ENCODE peak calls at places on chromosomes 5 and 9, in four cellular contexts. R is adrenal gland; G is stimulated activated naive CD4-positive, alpha-beta T cell; U is activated naive CD4-positive, alpha-beta T cell treated with anti-CD3 and anti-CD28 coated beads, Interleukin-2, amount 50 U/mL, for 16 hours. N is an unnamed sample.

GRCh38 chr5:107704686-107705389 is 34.1 kb upstream of the EFNA5 start:
- DNase-seq in R (no peak), U (no peak), G (no peak), N (no peak)

GRCh38 chr9:126507318-126508109 is 106.2 kb upstream of the LMX1B start:
- DNase-seq in U (no peak), R (no peak), G (no peak), N (no peak)

GRCh38 chr5:130724658-130725057 is 440.4 kb downstream of the HINT1 start:
- DNase-seq in U (no peak), G (no peak), R (no peak), N (no peak)

GRCh38 chr5:170854550-170854949 is 7.3 kb upstream of the RANBP17 start:
- DNase-seq in R (no peak), G (no peak), U (no peak), N (no peak)

GRCh38 chr9:134453776-134454175 is 127.5 kb downstream of the RXRA start:
- DNase-seq in R (no peak), G (no peak), U (no peak), N (no peak)

GRCh38 chr5:176152191-176152932 is 85.9 kb upstream of the SIMC1 start:
- DNase-seq in R (no peak), U (no peak), G (no peak), N (no peak)

GRCh38 chr5:74570250-74570649 is 70.3 kb downstream of the ENC1 start:
- DNase-seq in R (no peak), G (no peak), U (no peak), N (no peak)

GRCh38 chr9:81032030-81032572 is 657.2 kb downstream of the TLE1 start:
- DNase-seq in R (peak), U (no peak), G (no peak), N (no peak)

GRCh38 chr5:95771109-95771708 is 40.1 kb downstream of the RHOBTB3 start:
- DNase-seq in R (peak), U (no peak), G (no peak), N (no peak)

GRCh38 chr5:96330532-96331140 is 102.4 kb downstream of the PCSK1 start:
- DNase-seq in U (no peak), G (no peak), R (no peak), N (no peak)

GRCh38 chr9:92095236-92095635 is 20.0 kb downstream of the SPTLC1 start:
- DNase-seq in R (no peak), U (no peak), G (no peak), N (no peak)

GRCh38 chr5:73446631-73447233 is 1.8 kb downstream of the FOXD1 start:
- DNase-seq in U (no peak), R (no peak), G (no peak), N (no peak)

GRCh38 chr5:135013947-135014570 is 20.0 kb downstream of the PITX1 start:
- DNase-seq in G (no peak), R (no peak), U (peak), N (no peak)

GRCh38 chr5:39260095-39260494 is 40.7 kb upstream of the FYB1 start:
- DNase-seq in R (no peak), G (no peak), U (no peak), N (no peak)

GRCh38 chr9:78612089-78612488 is 315.2 kb downstream of the PSAT1 start:
- DNase-seq in G (no peak), U (no peak), R (no peak), N (no peak)

GRCh38 chr5:169100735-169101075 is 200.2 kb downstream of the SLIT3 start:
- DNase-seq in U (no peak), R (no peak), G (no peak), N (no peak)

GRCh38 chr5:65262094-65262493 is 219.6 kb downstream of the ADAMTS6 start:
- DNase-seq in U (no peak), G (no peak), R (peak), N (no peak)

GRCh38 chr5:142445266-142445665 is 120.4 kb upstream of the SPRY4 start:
- DNase-seq in G (no peak), R (no peak), U (no peak), N (no peak)

GRCh38 chr9:108057421-108058136 is 568.0 kb upstream of the KLF4 start:
- DNase-seq in G (no peak), R (peak), U (no peak), N (no peak)

GRCh38 chr5:173968154-173968553 is 20.8 kb upstream of the C5orf47 start:
- DNase-seq in G (no peak), R (no peak), U (no peak), N (no peak)

GRCh38 chr5:178472138-178472537 is 118.1 kb downstream of the COL23A1 start:
- DNase-seq in R (no peak), G (no peak), U (no peak), N (no peak)

GRCh38 chr9:77907581-77907980 is 124.0 kb downstream of the GNAQ start:
- DNase-seq in G (no peak), R (no peak), U (no peak), N (no peak)

GRCh38 chr9:20242767-20243166 is 379.5 kb downstream of the MLLT3 start:
- DNase-seq in G (peak), U (peak), R (no peak), N (no peak)

GRCh38 chr5:168209987-168210386 is 81.5 kb upstream of the WWC1 start:
- DNase-seq in U (no peak), G (no peak), R (no peak), N (no peak)

GRCh38 chr5:154418344-154418820 is 27.4 kb upstream of the SAP30L start:
- DNase-seq in G (no peak), R (peak), U (no peak), N (no peak)

GRCh38 chr5:56357426-56357825 is 124.3 kb upstream of the ANKRD55 start:
- DNase-seq in G (no peak), R (no peak), U (no peak), N (no peak)

GRCh38 chr9:107739601-107740082 is 250.1 kb upstream of the KLF4 start:
- DNase-seq in U (no peak), R (peak), G (no peak), N (no peak)

GRCh38 chr9:70073193-70073592 is 29.5 kb downstream of the MAMDC2 start:
- DNase-seq in G (no peak), U (no peak), R (no peak), N (no peak)

GRCh38 chr5:2522372-2522771 is 229.1 kb downstream of the IRX2 start:
- DNase-seq in G (no peak), U (no peak), R (no peak), N (no peak)

GRCh38 chr9:112925058-112925641 is 34.5 kb upstream of the SLC46A2 start:
- DNase-seq in R (no peak), U (no peak), G (no peak), N (no peak)

GRCh38 chr9:94864862-94865435 is 138.4 kb downstream of the AOPEP start:
- DNase-seq in G (no peak), R (no peak), U (no peak), N (no peak)

GRCh38 chr5:145978672-145979071 is 42.3 kb downstream of the SH3RF2 start:
- DNase-seq in R (no peak), G (no peak), U (no peak), N (no peak)

GRCh38 chr9:114399381-114399780 is 11.6 kb upstream of the AKNA start:
- DNase-seq in G (no peak), R (no peak), U (no peak), N (no peak)

N was measured in GDM1.